ENCODE peak calls at places on chromosomes 4 and X, in ten cellular contexts. V is T-helper 9 cell; S is lung microvascular endothelial cell; H is sigmoid colon; U is AG20443; T is activated CD4-positive, alpha-beta T cell treated with anti-CD3 and anti-CD28 coated beads for 24 hours; Q is fibroblast of mammary gland; O is stimulated activated CD8-positive, alpha-beta memory T cell treated with anti-CD3 and anti-CD28 coated beads, Interleukin-4, amount 100 ng/mL, for 4 hours; J is stimulated activated CD4-positive, alpha-beta T cell treated with anti-CD3 and anti-CD28 coated beads, Interleukin-12 subunit alpha, Interleukin-12 subunit beta, amount 100 ng/mL, for 48 hours; W is NCI-H524 treated with DMSO at 0.1 percent for 48 hours. Z is an unnamed sample.

GRCh38 chr4:107392951-107393350 is 327.1 kb downstream of the PAPSS1 start:
- DNase-seq in V (no peak), S (no peak), H (peak; percentile 65), U (peak; percentile 63), T (no peak), Q (peak; percentile 57), O (no peak), J (no peak), W (no peak), Z (no peak)

GRCh38 chrX:103215768-103216085 is 819 bp downstream of the BEX4 start:
- DNase-seq in V (no peak), S (peak; percentile 28), H (no peak), U (no peak), T (no peak), Q (no peak), O (no peak), J (no peak), W (peak; percentile 4), Z (peak; percentile 32)

GRCh38 chr4:71132486-71132885 is 139.0 kb downstream of the DCK start:
- DNase-seq in V (no peak), S (no peak), H (no peak), U (peak; percentile 38), T (no peak), Q (peak; percentile 46), O (no peak), J (no peak), W (no peak), Z (no peak)

GRCh38 chr4:56772134-56772533 is 49.4 kb downstream of the SPINK2 start:
- DNase-seq in V (no peak), S (no peak), H (no peak), U (no peak), T (no peak), Q (no peak), O (no peak), J (no peak), W (no peak), Z (no peak)

GRCh38 chr4:182192511-182193181 is 50.6 kb upstream of the TENM3 start:
- DNase-seq in V (no peak), S (no peak), H (no peak), U (no peak), T (no peak), Q (peak; percentile 75), O (no peak), J (no peak), W (no peak), Z (no peak)

GRCh38 chrX:45623266-45623665 is 422.6 kb upstream of the DIPK2B start:
- DNase-seq in V (no peak), S (peak; percentile 46), H (no peak), U (peak; percentile 58), T (no peak), Q (peak; percentile 96), O (no peak), J (no peak), W (no peak), Z (no peak)

GRCh38 chrX:258291-259040 is 22.7 kb upstream of the PLCXD1 start:
- DNase-seq in V (no peak), S (no peak), H (peak; percentile 60), U (no peak), T (no peak), Q (no peak), O (no peak), J (no peak), W (no peak), Z (no peak)

GRCh38 chr4:10200869-10201268 is 84.3 kb upstream of the WDR1 start:
- DNase-seq in V (no peak), S (no peak), H (no peak), U (no peak), T (no peak), Q (no peak), O (no peak), J (no peak), W (no peak), Z (no peak)

GRCh38 chr4:2806392-2807355 is 13.8 kb downstream of the SH3BP2 start:
- DNase-seq in V (no peak), S (peak; percentile 76), H (peak; percentile 84), U (peak; percentile 83), T (no peak), Q (no peak), O (no peak), J (no peak), W (no peak), Z (peak; percentile 43)

GRCh38 chrX:13180807-13181206 is 136.4 kb upstream of the FAM9C start:
- DNase-seq in V (no peak), S (peak; percentile 62), H (no peak), U (peak; percentile 7), T (no peak), Q (peak; percentile 85), O (no peak), J (no peak), W (no peak), Z (no peak)

GRCh38 chrX:40165206-40165605 is 67.4 kb upstream of the BCOR start:
- DNase-seq in V (no peak), S (no peak), H (no peak), U (no peak), T (no peak), Q (no peak), O (no peak), J (no peak), W (no peak), Z (no peak)